ENCODE peak calls at places on chromosomes 3 and 15, in nine cellular contexts. N is EH, Q is nephron progenitor cell, C is NCI-H226, X is substantia nigra, Z is sigmoid colon, E is COLO829, O is ureter, G is NCI-H345. S is an unnamed sample.

GRCh38 chr15:96565266-96565665 is 234.8 kb downstream of the NR2F2 start:
- DNase-seq in O (no peak), Q (no peak), E (no peak), C (no peak), G (no peak), Z (no peak), X (no peak), N (no peak), S (no peak)

GRCh38 chr3:146088840-146089239 is 72.1 kb downstream of the PLOD2 start:
- DNase-seq in C (no peak), E (no peak), X (no peak), O (no peak), Z (no peak), Q (no peak), N (no peak), G (no peak), S (no peak)

GRCh38 chr3:8712045-8712870 is 21.3 kb upstream of the CAV3 start:
- DNase-seq in X (no peak), E (no peak), N (peak), O (no peak), C (no peak), G (no peak), Z (no peak), Q (no peak), S (no peak)

GRCh38 chr3:64158334-64158733 is 66.9 kb downstream of the PRICKLE2 start:
- DNase-seq in X (no peak), Z (no peak), E (no peak), G (no peak), O (no peak), N (no peak), Q (no peak), C (peak), S (no peak)

GRCh38 chr15:79872358-79873017 is 24.3 kb downstream of the MTHFS start:
- DNase-seq in Q (no peak), O (no peak), N (peak), C (no peak), Z (no peak), G (no peak), X (no peak), E (no peak), S (no peak)

GRCh38 chr3:89320186-89320585 is 212.8 kb downstream of the EPHA3 start:
- DNase-seq in C (no peak), X (no peak), Q (no peak), E (no peak), Z (no peak), O (no peak), G (no peak), N (no peak), S (no peak)

GRCh38 chr15:38912067-38912466 is 347.5 kb upstream of the RASGRP1 start:
- DNase-seq in Q (no peak), E (no peak), O (no peak), Z (no peak), N (no peak), C (no peak), G (no peak), X (no peak), S (no peak)

GRCh38 chr3:154835638-154836037 is 244.5 kb upstream of the MME start:
- DNase-seq in Q (no peak), C (no peak), X (no peak), G (no peak), E (no peak), N (no peak), O (no peak), Z (no peak), S (no peak)

GRCh38 chr15:49088996-49089395 is 42.8 kb upstream of the SECISBP2L start:
- DNase-seq in Q (no peak), C (no peak), X (no peak), O (no peak), Z (no peak), G (no peak), E (peak), N (no peak), S (no peak)

GRCh38 chr3:46061887-46062286 is 34.6 kb upstream of the XCR1 start:
- DNase-seq in O (no peak), Z (no peak), X (no peak), E (no peak), N (no peak), C (no peak), Q (no peak), G (no peak), S (no peak)

GRCh38 chr3:98608029-98608428 is 14.6 kb upstream of the CPOX start:
- DNase-seq in O (no peak), N (no peak), Z (no peak), C (no peak), X (no peak), G (no peak), Q (no peak), E (no peak), S (no peak)

GRCh38 chr3:167913218-167913902 is 177.8 kb downstream of the SERPINI1 start:
- DNase-seq in N (peak), O (no peak), Z (no peak), C (peak), E (peak), Q (peak), G (no peak), X (no peak), S (no peak)

S was measured in activated T-helper 9 cell treated with anti-CD3 and anti-CD28 coated beads, Interleukin-2, amount 50 U/mL, for 16 hours.